ENCODE peak calls at places on chromosomes 3 and 15, in four cellular contexts. Z is A549, O is K562, V is HepG2. U is an unnamed sample.

GRCh38 chr3:16026753-16027152 is 147.7 kb upstream of the GALNT15 start:
- DNase-seq in V (no peak), O (no peak), Z (no peak), U (no peak)

GRCh38 chr3:138062626-138063025 is 52.7 kb downstream of the CLDN18 start:
- DNase-seq in V (no peak), O (no peak), Z (no peak), U (no peak)

GRCh38 chr3:77039606-77040553 is at the start of gene ROBO2:
- DNase-seq in V (no peak), O (peak; percentile 63), Z (no peak), U (peak; percentile 80)

GRCh38 chr3:126402666-126403302 is 8.1 kb downstream of the CFAP100 start:
- DNase-seq in Z (no peak), O (no peak), V (no peak), U (no peak)

GRCh38 chr3:170589113-170589512 is 3.2 kb upstream of the SLC7A14 start:
- DNase-seq in V (no peak), Z (no peak), O (peak; percentile 44), U (no peak)

GRCh38 chr3:177343122-177343521 is 145.8 kb upstream of the TBL1XR1 start:
- DNase-seq in V (no peak), O (no peak), Z (no peak), U (no peak)

GRCh38 chr3:129741794-129742193 is 135.3 kb upstream of the PLXND1 start:
- DNase-seq in Z (no peak), V (no peak), O (no peak), U (no peak)

GRCh38 chr15:90872481-90873184 is 4.2 kb downstream of the FURIN start:
- DNase-seq in V (peak; percentile 56), O (peak; percentile 77), Z (peak; percentile 61), U (no peak)

GRCh38 chr3:181712505-181713299 is 977 bp downstream of the SOX2 start:
- DNase-seq in V (no peak), O (no peak), Z (peak; percentile 58), U (no peak)

GRCh38 chr3:97291901-97292300 is 472.7 kb upstream of the ARL6 start:
- DNase-seq in V (no peak), O (no peak), Z (no peak), U (no peak)

GRCh38 chr3:25661694-25662455 is 2.8 kb downstream of the TOP2B start:
- DNase-seq in Z (no peak), V (no peak), O (no peak), U (no peak)

GRCh38 chr3:8603115-8603710 is 41.4 kb downstream of the SSUH2 start:
- DNase-seq in Z (no peak), V (no peak), O (no peak), U (no peak)

GRCh38 chr3:4772171-4772804 is 206.9 kb upstream of the BHLHE40 start:
- DNase-seq in V (no peak), Z (no peak), O (peak; percentile 48), U (no peak)

GRCh38 chr3:24722106-24722505 is 227.5 kb upstream of the THRB start:
- DNase-seq in V (no peak), Z (no peak), O (no peak), U (no peak)

GRCh38 chr15:90463381-90463780 is 66.3 kb upstream of the CRTC3 start:
- DNase-seq in Z (peak; percentile 14), V (no peak), O (no peak), U (no peak)

GRCh38 chr3:106699093-106699492 is 678.1 kb upstream of the CCDC54 start:
- DNase-seq in Z (no peak), O (no peak), V (no peak), U (no peak)

GRCh38 chr3:69435274-69436262 is 49.7 kb upstream of the FRMD4B start:
- DNase-seq in O (no peak), V (no peak), Z (no peak), U (no peak)

GRCh38 chr3:69439683-69440270 is 53.9 kb upstream of the FRMD4B start:
- DNase-seq in V (peak; percentile 3), Z (peak; percentile 19), O (peak; percentile 3), U (no peak)

GRCh38 chr3:69433016-69433937 is 47.4 kb upstream of the FRMD4B start:
- DNase-seq in O (no peak), V (no peak), Z (peak; percentile 6), U (no peak)

GRCh38 chr3:69428657-69429255 is 42.9 kb upstream of the FRMD4B start:
- DNase-seq in O (no peak), V (no peak), Z (no peak), U (no peak)

GRCh38 chr3:69433938-69434263 is 48.0 kb upstream of the FRMD4B start:
- DNase-seq in Z (peak; percentile 30), V (no peak), O (no peak), U (no peak)
- TF ChIP-seq NR3C1 in Z (no peak), V (no peak), O (no peak), U (no peak)

GRCh38 chr15:77904901-77905300 is 172.6 kb downstream of the TBC1D2B start:
- DNase-seq in O (no peak), Z (no peak), V (no peak), U (no peak)

GRCh38 chr15:77905301-77905920 is 172.1 kb downstream of the TBC1D2B start:
- DNase-seq in O (no peak), Z (no peak), V (no peak), U (no peak)

GRCh38 chr15:77904436-77904821 is 173.1 kb downstream of the TBC1D2B start:
- DNase-seq in Z (no peak), O (no peak), V (no peak), U (peak; percentile 11)

GRCh38 chr15:77909131-77909940 is 168.2 kb downstream of the TBC1D2B start:
- DNase-seq in O (no peak), V (no peak), Z (no peak), U (no peak)

GRCh38 chr15:77907824-77908751 is 169.4 kb downstream of the TBC1D2B start:
- DNase-seq in V (peak; percentile 61), Z (no peak), O (peak; percentile 79), U (peak; percentile 85)
- TF ChIP-seq NR3C1 in V (no peak), Z (no peak), O (no peak), U (no peak)

GRCh38 chr3:153087595-153088566 is 74.1 kb upstream of the RAP2B start:
- DNase-seq in V (no peak), O (no peak), Z (no peak), U (no peak)
- TF ChIP-seq NR3C1 in V (no peak), O (no peak), Z (no peak), U (no peak)

GRCh38 chr15:93164409-93164808 is 75.4 kb upstream of the RGMA start:
- DNase-seq in Z (no peak), O (no peak), V (no peak), U (no peak)
- TF ChIP-seq NR3C1 in Z (no peak), O (no peak), V (no peak), U (no peak)

GRCh38 chr15:80468776-80469175 is 64.6 kb downstream of the ARNT2 start:
- DNase-seq in O (no peak), V (no peak), Z (no peak), U (no peak)
- TF ChIP-seq NR3C1 in O (no peak), V (no peak), Z (no peak), U (no peak)

GRCh38 chr15:78060232-78060631 is 17.3 kb downstream of the TBC1D2B start:
- DNase-seq in Z (no peak), V (no peak), O (no peak), U (no peak)
- TF ChIP-seq NR3C1 in Z (no peak), V (no peak), O (no peak), U (no peak)

GRCh38 chr3:194973366-194974000 is 287.8 kb downstream of the FAM43A start:
- DNase-seq in O (no peak), V (no peak), Z (no peak), U (no peak)
- TF ChIP-seq NR3C1 in O (no peak), V (no peak), Z (no peak), U (no peak)

GRCh38 chr3:41482134-41482533 is 282.8 kb downstream of the CTNNB1 start:
- DNase-seq in V (no peak), Z (no peak), O (no peak), U (peak; percentile 10)

DNA sequence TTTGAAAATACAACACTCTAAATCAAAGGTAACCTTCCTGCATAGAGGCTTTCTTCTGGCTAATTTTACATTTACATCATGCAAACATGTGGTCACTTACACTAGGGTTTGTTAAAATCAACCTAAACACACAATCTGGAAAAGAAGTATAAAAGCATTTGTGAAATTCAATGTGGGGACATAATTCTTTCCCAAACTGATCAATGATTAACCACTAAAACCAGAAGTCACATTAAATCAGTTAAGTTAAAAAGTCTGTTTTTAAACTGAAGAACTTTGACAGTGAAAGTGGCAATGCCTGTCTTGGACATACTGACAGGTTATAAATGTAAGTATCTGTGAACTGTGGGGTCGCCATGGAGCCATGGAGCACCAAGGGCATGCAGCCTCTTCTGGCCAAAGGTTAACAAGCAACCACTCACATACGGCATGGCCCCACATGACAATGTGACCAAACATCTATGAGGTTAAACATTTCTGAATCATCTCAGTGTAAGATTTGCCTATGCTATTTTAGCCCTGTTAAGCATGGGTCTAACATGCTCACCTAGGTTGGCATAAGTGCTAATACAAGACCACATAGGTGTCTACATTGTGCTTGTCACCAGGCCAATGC is 278.2 kb downstream of the CTNNB1 start:
- DNase-seq in V (peak; percentile 39), Z (no peak), O (no peak), U (no peak)
- TF ChIP-seq NR3C1 in V (no peak), Z (no peak), O (no peak), U (no peak)